ENCODE peak calls at places on chromosomes 1 and 21, in eight cellular contexts. D is HCT116, Z is K562, L is A549, K is H1, Y is SK-N-SH, F is GM12878, V is HepG2. U is an unnamed sample.
A peak's percentile ranks its signal among the peaks of the same experiment; 100 is the strongest.

GRCh38 chr21:31721381-31721780 is 10.5 kb downstream of the SCAF4 start:
- DNase-seq in D (no peak), Z (no peak), L (no peak), K (no peak), Y (no peak), F (no peak), V (no peak), U (no peak)

GRCh38 chr1:210294991-210295773 is 33.5 kb upstream of the HHAT start:
- DNase-seq in D (no peak), Z (no peak), L (no peak), K (no peak), Y (peak; percentile 70), F (no peak), V (no peak), U (no peak)

GRCh38 chr1:149936076-149936991 is at the start of gene MTMR11:
- DNase-seq in D (no peak), Z (peak; percentile 54), L (peak; percentile 66), K (no peak), Y (no peak), F (no peak), V (peak; percentile 22), U (no peak)

GRCh38 chr1:43232071-43232470 is 37.7 kb upstream of the TMEM125 start:
- DNase-seq in D (no peak), Z (no peak), L (no peak), K (no peak), Y (no peak), F (no peak), V (no peak), U (peak; percentile 90)

GRCh38 chr1:40270152-40270834 is 12.3 kb downstream of the ZMPSTE24 start:
- DNase-seq in D (no peak), Z (no peak), L (no peak), K (no peak), Y (no peak), F (no peak), V (no peak), U (no peak)

GRCh38 chr21:39688010-39688409 is 57.0 kb upstream of the IGSF5 start:
- DNase-seq in D (no peak), Z (no peak), L (no peak), K (no peak), Y (no peak), F (no peak), V (no peak), U (no peak)

GRCh38 chr1:86318431-86318830 is 77.7 kb downstream of the ODF2L start:
- DNase-seq in D (no peak), Z (no peak), L (no peak), K (no peak), Y (no peak), F (no peak), V (no peak), U (no peak)

GRCh38 chr1:179091691-179092165 is 9.9 kb downstream of the TOR3A start:
- DNase-seq in D (no peak), Z (no peak), L (no peak), K (no peak), Y (no peak), F (no peak), V (peak; percentile 62), U (no peak)

GRCh38 chr1:200869753-200870391 is 2.9 kb upstream of the GPR25 start:
- DNase-seq in D (no peak), Z (no peak), L (no peak), K (no peak), Y (no peak), F (peak; percentile 82), V (no peak), U (no peak)

GRCh38 chr1:29806646-29807319 is 570.5 kb downstream of the PTPRU start:
- DNase-seq in D (no peak), Z (no peak), L (no peak), K (peak; percentile 27), Y (peak; percentile 10), F (no peak), V (no peak), U (no peak)

GRCh38 chr1:218259800-218260199 is 25.3 kb upstream of the RRP15 start:
- DNase-seq in D (peak; percentile 7), Z (peak; percentile 36), L (peak; percentile 35), K (no peak), Y (no peak), F (no peak), V (peak; percentile 7), U (peak; percentile 8)

GRCh38 chr1:37574834-37575479 is 18.2 kb downstream of the DNALI1 start:
- DNase-seq in D (no peak), Z (no peak), L (no peak), K (no peak), Y (no peak), F (no peak), V (no peak), U (peak; percentile 81)

GRCh38 chr21:45470087-45470515 is 65.1 kb downstream of the COL18A1 start:
- DNase-seq in D (no peak), Z (no peak), L (no peak), K (no peak), Y (no peak), F (no peak), V (no peak), U (no peak)

GRCh38 chr1:67853704-67854103 is 20.4 kb upstream of the GNG12 start:
- DNase-seq in D (peak; percentile 44), Z (peak; percentile 78), L (peak; percentile 59), K (peak; percentile 95), Y (peak; percentile 77), F (no peak), V (peak; percentile 25), U (peak; percentile 89)

GRCh38 chr1:180839547-180839946 is 73.2 kb upstream of the KIAA1614 start:
- DNase-seq in D (no peak), Z (no peak), L (no peak), K (no peak), Y (no peak), F (no peak), V (no peak), U (no peak)

DNA sequence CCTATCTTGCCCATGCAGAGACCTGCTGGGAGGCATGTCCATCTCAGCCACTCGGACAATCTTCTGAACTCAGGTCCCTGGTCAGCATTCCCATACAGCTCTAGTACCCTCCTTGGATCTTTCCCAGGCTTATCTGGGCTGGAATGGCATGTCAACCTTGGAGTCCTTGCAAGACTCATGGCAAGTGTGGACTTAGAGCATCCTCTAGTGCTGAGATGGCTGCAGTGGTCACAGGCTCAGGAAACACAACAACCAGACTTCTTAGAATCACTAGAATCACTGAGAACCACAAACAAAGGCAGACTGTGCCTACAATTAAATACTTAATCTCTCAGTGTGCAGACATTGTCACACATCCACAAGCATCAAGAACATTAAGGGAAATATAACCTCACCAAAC is 73.1 kb upstream of the TSHB start:
- DNase-seq in D (peak; percentile 21), Z (no peak), L (no peak), K (no peak), Y (no peak), F (no peak), V (peak; percentile 5), U (peak; percentile 14)
- TF ChIP-seq CTCF in D (peak; percentile 46), Z (peak; percentile 39), L (no peak), K (peak; percentile 92), Y (peak; percentile 27), F (peak; percentile 36), V (peak; percentile 74), U (peak; percentile 23)

GRCh38 chr21:36990508-36991205 is 15.8 kb upstream of the RIPPLY3 start:
- DNase-seq in D (no peak), Z (no peak), L (no peak), K (no peak), Y (no peak), F (no peak), V (no peak), U (no peak)

GRCh38 chr21:36985761-36986594 is 19.5 kb upstream of the HLCS start:
- DNase-seq in D (no peak), Z (no peak), L (no peak), K (no peak), Y (no peak), F (no peak), V (no peak), U (no peak)

GRCh38 chr21:36989699-36990507 is 16.6 kb upstream of the RIPPLY3 start:
- DNase-seq in D (peak; percentile 81), Z (peak; percentile 99), L (peak; percentile 87), K (peak; percentile 99), Y (peak; percentile 98), F (peak; percentile 45), V (peak; percentile 80), U (peak; percentile 90)

GRCh38 chr21:36988536-36988935 is 18.0 kb upstream of the RIPPLY3 start:
- DNase-seq in D (no peak), Z (no peak), L (no peak), K (no peak), Y (peak; percentile 68), F (no peak), V (no peak), U (no peak)

GRCh38 chr21:36987845-36988244 is 18.7 kb upstream of the RIPPLY3 start:
- DNase-seq in D (no peak), Z (no peak), L (no peak), K (no peak), Y (no peak), F (no peak), V (peak; percentile 68), U (no peak)
- TF ChIP-seq MAX in D (no peak), Z (no peak), L (no peak), K (no peak), Y (no peak), F (no peak), V (no peak), U (no peak)

DNA sequence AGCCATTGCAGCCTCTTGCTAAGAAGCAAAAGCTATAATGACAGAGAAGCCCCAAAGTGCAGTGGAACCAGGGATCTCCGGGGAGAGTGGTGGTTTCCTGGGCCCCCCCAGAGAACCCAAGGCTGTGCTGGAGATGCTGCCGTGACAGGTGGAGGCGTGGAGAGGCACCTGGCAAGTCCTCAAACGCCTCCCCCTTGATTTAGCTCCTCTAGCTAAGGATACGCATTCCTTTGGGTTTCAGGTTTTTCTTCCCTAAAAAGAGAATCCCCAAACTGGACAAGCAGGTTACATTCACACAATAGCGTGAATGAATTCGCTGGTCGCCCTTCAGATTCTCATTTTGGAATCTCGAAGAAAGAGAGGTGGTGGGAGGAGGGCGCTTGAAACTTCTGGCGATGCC is 858 bp upstream of the ATP1A1 start:
- DNase-seq in D (no peak), Z (no peak), L (no peak), K (no peak), Y (no peak), F (no peak), V (no peak), U (no peak)
- H3K27ac ChIP-seq in D (no peak overlapping the region), Z (no peak overlapping the region), L (peak overlapping the region; percentile 97), K (peak overlapping the region; percentile 67), Y (no peak overlapping the region), F (no peak overlapping the region), V (no peak overlapping the region), U (no peak overlapping the region)

DNA sequence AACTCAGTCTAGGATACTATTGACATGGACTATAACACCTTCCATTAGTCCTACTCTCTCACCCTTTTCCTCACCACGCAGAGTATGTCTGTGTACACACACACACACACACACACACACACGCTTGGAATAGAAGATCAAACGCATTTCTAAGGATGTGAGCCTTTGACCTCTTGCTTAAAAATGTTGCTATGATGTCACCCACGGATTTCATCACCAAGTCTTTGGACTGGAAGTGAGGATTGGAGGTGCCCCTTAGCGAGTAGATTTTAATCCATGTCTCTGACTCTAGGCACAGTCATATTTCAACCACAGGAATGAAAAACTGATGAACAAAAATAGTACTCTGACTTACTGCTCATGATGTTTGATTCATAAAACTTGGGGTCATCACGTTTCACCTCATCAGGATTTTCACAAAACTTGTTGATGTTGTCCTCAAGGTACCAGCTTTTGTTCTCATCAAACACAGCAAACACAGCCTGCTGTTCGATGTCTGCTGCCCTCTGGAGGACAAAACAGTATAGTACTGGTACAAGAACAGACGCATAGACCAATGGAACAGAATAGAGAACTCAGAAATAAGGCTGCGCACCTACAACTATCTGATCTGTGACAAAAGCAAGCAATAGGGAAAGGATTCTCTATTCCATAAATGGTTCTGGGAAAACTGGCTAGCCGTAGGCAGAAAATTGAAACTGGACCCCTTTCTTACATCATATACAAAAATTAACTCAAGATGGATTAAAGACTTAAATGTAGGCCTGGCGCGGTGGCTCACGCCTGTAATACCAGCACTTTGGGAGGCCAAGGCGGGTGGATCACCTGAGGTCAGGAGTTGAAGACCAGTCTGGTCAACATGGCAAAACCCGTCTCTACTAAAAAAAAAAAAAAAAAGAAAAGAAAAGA is 39.9 kb downstream of the F5 start:
- DNase-seq in D (peak; percentile 65), Z (peak; percentile 46), L (no peak), K (no peak), Y (peak; percentile 14), F (peak; percentile 40), V (peak; percentile 66), U (peak; percentile 66)
- TF ChIP-seq CTCF in D (peak; percentile 77), Z (peak; percentile 72), L (peak; percentile 82), K (peak; percentile 76), Y (peak; percentile 90), F (peak; percentile 66), V (peak; percentile 83), U (peak; percentile 63)